ENCODE peak calls at places on chromosomes 6 and 20, in six cellular contexts. One of them, this sample, is unnamed.

GRCh38 chr20:887137-887536 is 29.0 kb downstream of the ANGPT4 start:
- DNase-seq in cardiac fibroblast: no peak
- DNase-seq in GM10248: no peak
- DNase-seq in activated B cell treated with CpG ODN at 0.5 μM for 24 hours: no peak
- DNase-seq in WTC11: no peak
- DNase-seq in lower lobe of right lung: no peak
- DNase-seq in this sample: no peak

GRCh38 chr6:35120746-35121145 is 20.4 kb downstream of the TCP11 start:
- DNase-seq in activated B cell treated with CpG ODN at 0.5 μM for 24 hours: no peak
- DNase-seq in cardiac fibroblast: no peak
- DNase-seq in GM10248: no peak
- DNase-seq in WTC11: no peak
- DNase-seq in lower lobe of right lung: no peak
- DNase-seq in this sample: no peak

GRCh38 chr20:51497542-51498467 is 44.7 kb downstream of the NFATC2 start:
- DNase-seq in lower lobe of right lung: peak; percentile 55
- DNase-seq in WTC11: no peak
- DNase-seq in activated B cell treated with CpG ODN at 0.5 μM for 24 hours: peak; percentile 34
- DNase-seq in GM10248: peak; percentile 72
- DNase-seq in cardiac fibroblast: peak; percentile 28
- DNase-seq in this sample: no peak

GRCh38 chr20:46316984-46317684 is 8.8 kb upstream of the CDH22 start:
- DNase-seq in GM10248: no peak
- DNase-seq in activated B cell treated with CpG ODN at 0.5 μM for 24 hours: no peak
- DNase-seq in lower lobe of right lung: no peak
- DNase-seq in cardiac fibroblast: no peak
- DNase-seq in WTC11: no peak
- DNase-seq in this sample: no peak

GRCh38 chr20:51321343-51322163 is 221.0 kb downstream of the NFATC2 start:
- DNase-seq in lower lobe of right lung: no peak
- DNase-seq in WTC11: no peak
- DNase-seq in activated B cell treated with CpG ODN at 0.5 μM for 24 hours: no peak
- DNase-seq in cardiac fibroblast: no peak
- DNase-seq in GM10248: no peak
- DNase-seq in this sample: no peak

GRCh38 chr20:25135031-25135430 is 53.1 kb upstream of the VSX1 start:
- DNase-seq in lower lobe of right lung: no peak
- DNase-seq in cardiac fibroblast: no peak
- DNase-seq in activated B cell treated with CpG ODN at 0.5 μM for 24 hours: no peak
- DNase-seq in GM10248: no peak
- DNase-seq in WTC11: no peak
- DNase-seq in this sample: no peak

GRCh38 chr6:54654376-54654775 is 192.2 kb upstream of the FAM83B start:
- DNase-seq in WTC11: no peak
- DNase-seq in lower lobe of right lung: no peak
- DNase-seq in activated B cell treated with CpG ODN at 0.5 μM for 24 hours: no peak
- DNase-seq in GM10248: no peak
- DNase-seq in cardiac fibroblast: no peak
- DNase-seq in this sample: no peak

GRCh38 chr20:16061394-16061793 is 511.9 kb downstream of the KIF16B start:
- DNase-seq in activated B cell treated with CpG ODN at 0.5 μM for 24 hours: no peak
- DNase-seq in lower lobe of right lung: no peak
- DNase-seq in WTC11: no peak
- DNase-seq in GM10248: no peak
- DNase-seq in cardiac fibroblast: no peak
- DNase-seq in this sample: no peak

GRCh38 chr20:32909896-32910571 is 51.3 kb downstream of the EFCAB8 start:
- DNase-seq in activated B cell treated with CpG ODN at 0.5 μM for 24 hours: no peak
- DNase-seq in WTC11: no peak
- DNase-seq in GM10248: no peak
- DNase-seq in lower lobe of right lung: peak; percentile 36
- DNase-seq in cardiac fibroblast: no peak
- DNase-seq in this sample: no peak

GRCh38 chr20:40339661-40340449 is 349.2 kb downstream of the MAFB start:
- DNase-seq in cardiac fibroblast: no peak
- DNase-seq in lower lobe of right lung: peak; percentile 84
- DNase-seq in activated B cell treated with CpG ODN at 0.5 μM for 24 hours: no peak
- DNase-seq in GM10248: no peak
- DNase-seq in WTC11: no peak
- DNase-seq in this sample: no peak

GRCh38 chr6:62652692-62653328 is 366.8 kb upstream of the KHDRBS2 start:
- DNase-seq in GM10248: no peak
- DNase-seq in lower lobe of right lung: no peak
- DNase-seq in WTC11: no peak
- DNase-seq in cardiac fibroblast: peak; percentile 43
- DNase-seq in activated B cell treated with CpG ODN at 0.5 μM for 24 hours: no peak
- DNase-seq in this sample: no peak

GRCh38 chr6:37794825-37795224 is 24.7 kb upstream of the ZFAND3 start:
- DNase-seq in lower lobe of right lung: no peak
- DNase-seq in cardiac fibroblast: peak; percentile 47
- DNase-seq in activated B cell treated with CpG ODN at 0.5 μM for 24 hours: no peak
- DNase-seq in WTC11: no peak
- DNase-seq in GM10248: no peak
- DNase-seq in this sample: no peak

GRCh38 chr6:168895102-168895812 is 358.4 kb downstream of the THBS2 start:
- DNase-seq in GM10248: peak; percentile 85
- DNase-seq in WTC11: peak; percentile 82
- DNase-seq in cardiac fibroblast: peak; percentile 76
- DNase-seq in lower lobe of right lung: peak; percentile 84
- DNase-seq in activated B cell treated with CpG ODN at 0.5 μM for 24 hours: peak; percentile 48
- DNase-seq in this sample: peak; percentile 88

GRCh38 chr6:64732888-64733287 is 974.1 kb downstream of the EYS start:
- DNase-seq in activated B cell treated with CpG ODN at 0.5 μM for 24 hours: no peak
- DNase-seq in lower lobe of right lung: no peak
- DNase-seq in WTC11: no peak
- DNase-seq in GM10248: no peak
- DNase-seq in cardiac fibroblast: peak; percentile 12
- DNase-seq in this sample: no peak

GRCh38 chr6:52389626-52390360 is 27.8 kb downstream of the PAQR8 start:
- DNase-seq in lower lobe of right lung: peak; percentile 59
- DNase-seq in GM10248: peak; percentile 56
- DNase-seq in WTC11: no peak
- DNase-seq in cardiac fibroblast: peak; percentile 31
- DNase-seq in activated B cell treated with CpG ODN at 0.5 μM for 24 hours: no peak
- DNase-seq in this sample: no peak

GRCh38 chr6:11424395-11425050 is 113.0 kb upstream of the TMEM170B start:
- DNase-seq in GM10248: no peak
- DNase-seq in activated B cell treated with CpG ODN at 0.5 μM for 24 hours: no peak
- DNase-seq in cardiac fibroblast: no peak
- DNase-seq in lower lobe of right lung: no peak
- DNase-seq in WTC11: no peak
- DNase-seq in this sample: no peak

GRCh38 chr20:20614391-20614790 is 98.1 kb downstream of the RALGAPA2 start:
- DNase-seq in GM10248: no peak
- DNase-seq in activated B cell treated with CpG ODN at 0.5 μM for 24 hours: no peak
- DNase-seq in WTC11: no peak
- DNase-seq in lower lobe of right lung: no peak
- DNase-seq in cardiac fibroblast: peak; percentile 34
- DNase-seq in this sample: no peak

GRCh38 chr6:13917141-13917540 is 7.6 kb upstream of the RNF182 start:
- DNase-seq in WTC11: no peak
- DNase-seq in cardiac fibroblast: peak; percentile 40
- DNase-seq in lower lobe of right lung: no peak
- DNase-seq in activated B cell treated with CpG ODN at 0.5 μM for 24 hours: no peak
- DNase-seq in GM10248: no peak
- DNase-seq in this sample: no peak

GRCh38 chr6:107348224-107348623 is 111.1 kb downstream of the PDSS2 start:
- DNase-seq in activated B cell treated with CpG ODN at 0.5 μM for 24 hours: no peak
- DNase-seq in GM10248: no peak
- DNase-seq in WTC11: no peak
- DNase-seq in cardiac fibroblast: peak; percentile 35
- DNase-seq in lower lobe of right lung: no peak
- DNase-seq in this sample: no peak

GRCh38 chr6:107345398-107345797 is 114.0 kb downstream of the PDSS2 start:
- DNase-seq in GM10248: no peak
- DNase-seq in lower lobe of right lung: no peak
- DNase-seq in WTC11: no peak
- DNase-seq in activated B cell treated with CpG ODN at 0.5 μM for 24 hours: no peak
- DNase-seq in cardiac fibroblast: no peak
- DNase-seq in this sample: no peak

GRCh38 chr6:107340881-107341280 is 118.5 kb downstream of the PDSS2 start:
- DNase-seq in activated B cell treated with CpG ODN at 0.5 μM for 24 hours: no peak
- DNase-seq in GM10248: no peak
- DNase-seq in cardiac fibroblast: no peak
- DNase-seq in lower lobe of right lung: no peak
- DNase-seq in WTC11: no peak
- DNase-seq in this sample: no peak

GRCh38 chr6:107344383-107344782 is 115.0 kb downstream of the PDSS2 start:
- DNase-seq in cardiac fibroblast: no peak
- DNase-seq in WTC11: no peak
- DNase-seq in GM10248: no peak
- DNase-seq in lower lobe of right lung: no peak
- DNase-seq in activated B cell treated with CpG ODN at 0.5 μM for 24 hours: no peak
- DNase-seq in this sample: no peak

GRCh38 chr6:107344981-107345380 is 114.4 kb downstream of the PDSS2 start:
- DNase-seq in WTC11: no peak
- DNase-seq in GM10248: no peak
- DNase-seq in cardiac fibroblast: no peak
- DNase-seq in lower lobe of right lung: no peak
- DNase-seq in activated B cell treated with CpG ODN at 0.5 μM for 24 hours: no peak
- DNase-seq in this sample: no peak
- TF ChIP-seq CTCF in WTC11: no peak
- TF ChIP-seq CTCF in GM10248: no peak
- TF ChIP-seq CTCF in cardiac fibroblast: no peak
- TF ChIP-seq CTCF in lower lobe of right lung: no peak
- TF ChIP-seq CTCF in activated B cell treated with CpG ODN at 0.5 μM for 24 hours: no peak
- TF ChIP-seq CTCF in this sample: no peak

DNA sequence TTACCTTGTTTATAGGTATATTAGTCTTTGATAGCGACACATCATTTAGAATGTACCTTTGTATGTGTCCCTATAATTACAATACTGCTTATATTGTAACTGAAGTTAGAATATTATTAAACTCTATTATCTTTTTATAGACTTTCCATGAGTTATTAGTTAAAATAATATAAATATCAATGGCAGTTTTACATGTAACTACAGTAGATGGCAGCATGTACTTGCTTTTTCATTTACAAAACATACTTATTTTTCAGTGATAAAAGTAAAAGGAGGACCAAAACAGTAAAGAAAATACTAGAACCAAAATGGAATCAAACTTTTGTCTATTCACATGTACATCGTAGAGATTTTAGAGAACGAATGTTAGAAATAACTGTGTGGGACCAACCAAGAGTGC is 364.3 kb downstream of the RIMS1 start:
- DNase-seq in cardiac fibroblast: peak; percentile 18
- DNase-seq in lower lobe of right lung: no peak
- DNase-seq in activated B cell treated with CpG ODN at 0.5 μM for 24 hours: no peak
- DNase-seq in WTC11: no peak
- DNase-seq in GM10248: no peak
- DNase-seq in this sample: no peak
- TF ChIP-seq CTCF in cardiac fibroblast: no peak
- TF ChIP-seq CTCF in lower lobe of right lung: no peak
- TF ChIP-seq CTCF in activated B cell treated with CpG ODN at 0.5 μM for 24 hours: no peak
- TF ChIP-seq CTCF in WTC11: no peak
- TF ChIP-seq CTCF in GM10248: no peak
- TF ChIP-seq CTCF in this sample: no peak

GRCh38 chr6:33082702-33083101 is 6.9 kb downstream of the HLA-DPB1 start:
- DNase-seq in cardiac fibroblast: peak; percentile 58
- DNase-seq in activated B cell treated with CpG ODN at 0.5 μM for 24 hours: no peak
- DNase-seq in WTC11: peak; percentile 51
- DNase-seq in lower lobe of right lung: peak; percentile 59
- DNase-seq in GM10248: peak; percentile 42
- DNase-seq in this sample: no peak
- TF ChIP-seq CTCF in cardiac fibroblast: peak; percentile 61
- TF ChIP-seq CTCF in activated B cell treated with CpG ODN at 0.5 μM for 24 hours: no peak
- TF ChIP-seq CTCF in WTC11: peak; percentile 26
- TF ChIP-seq CTCF in lower lobe of right lung: peak; percentile 49
- TF ChIP-seq CTCF in GM10248: peak; percentile 57
- TF ChIP-seq CTCF in this sample: peak; percentile 29

GRCh38 chr6:19869464-19869863 is 32.3 kb downstream of the ID4 start:
- DNase-seq in activated B cell treated with CpG ODN at 0.5 μM for 24 hours: no peak
- DNase-seq in cardiac fibroblast: no peak
- DNase-seq in GM10248: no peak
- DNase-seq in WTC11: no peak
- DNase-seq in lower lobe of right lung: no peak
- DNase-seq in this sample: no peak

GRCh38 chr6:19876672-19877071 is 39.5 kb downstream of the ID4 start:
- DNase-seq in GM10248: no peak
- DNase-seq in cardiac fibroblast: no peak
- DNase-seq in WTC11: no peak
- DNase-seq in activated B cell treated with CpG ODN at 0.5 μM for 24 hours: no peak
- DNase-seq in lower lobe of right lung: no peak
- DNase-seq in this sample: no peak

GRCh38 chr6:19866900-19867627 is 29.9 kb downstream of the ID4 start:
- DNase-seq in WTC11: no peak
- DNase-seq in cardiac fibroblast: peak; percentile 47
- DNase-seq in lower lobe of right lung: no peak
- DNase-seq in activated B cell treated with CpG ODN at 0.5 μM for 24 hours: no peak
- DNase-seq in GM10248: no peak
- DNase-seq in this sample: no peak

GRCh38 chr6:19870322-19870721 is 33.2 kb downstream of the ID4 start:
- DNase-seq in GM10248: no peak
- DNase-seq in cardiac fibroblast: no peak
- DNase-seq in activated B cell treated with CpG ODN at 0.5 μM for 24 hours: no peak
- DNase-seq in lower lobe of right lung: no peak
- DNase-seq in WTC11: no peak
- DNase-seq in this sample: no peak

GRCh38 chr6:19873031-19873430 is 35.9 kb downstream of the ID4 start:
- DNase-seq in cardiac fibroblast: no peak
- DNase-seq in activated B cell treated with CpG ODN at 0.5 μM for 24 hours: no peak
- DNase-seq in lower lobe of right lung: no peak
- DNase-seq in WTC11: peak; percentile 22
- DNase-seq in GM10248: no peak
- DNase-seq in this sample: no peak
- TF ChIP-seq CTCF in cardiac fibroblast: no peak
- TF ChIP-seq CTCF in activated B cell treated with CpG ODN at 0.5 μM for 24 hours: no peak
- TF ChIP-seq CTCF in lower lobe of right lung: no peak
- TF ChIP-seq CTCF in WTC11: no peak
- TF ChIP-seq CTCF in GM10248: no peak
- TF ChIP-seq CTCF in this sample: no peak

This sample was measured in mesothelial cell of epicardium.